ENCODE peak calls at places on chromosomes 1 and 21, in six cellular contexts. J is A549, V is BE2C, C is psoas muscle, N is lower lobe of right lung, Q is fibroblast of lung. X is an unnamed sample.

GRCh38 chr21:34994646-34995631 is 54.2 kb downstream of the RUNX1 start:
- DNase-seq in J (no peak), V (no peak), C (no peak), N (peak; percentile 52), Q (no peak), X (no peak)

GRCh38 chr1:7553042-7553690 is 217.9 kb upstream of the VAMP3 start:
- DNase-seq in J (no peak), V (no peak), C (no peak), N (no peak), Q (no peak), X (no peak)

GRCh38 chr1:60227581-60228252 is 154.1 kb upstream of the C1orf87 start:
- DNase-seq in J (no peak), V (no peak), C (no peak), N (no peak), Q (peak; percentile 62), X (no peak)

GRCh38 chr1:2229032-2229920 is 1.2 kb downstream of the SKI start:
- DNase-seq in J (no peak), V (peak; percentile 55), C (peak; percentile 94), N (peak; percentile 84), Q (peak; percentile 67), X (peak; percentile 57)

GRCh38 chr1:173861731-173862145 is 6.1 kb downstream of the GAS5 start:
- DNase-seq in J (no peak), V (peak; percentile 15), C (no peak), N (no peak), Q (no peak), X (no peak)

GRCh38 chr1:41333146-41333784 is 28.0 kb upstream of the FOXO6 start:
- DNase-seq in J (no peak), V (peak; percentile 49), C (no peak), N (no peak), Q (peak; percentile 92), X (no peak)

GRCh38 chr1:27332536-27333281 is 9.1 kb upstream of the SYTL1 start:
- DNase-seq in J (peak; percentile 69), V (peak; percentile 45), C (peak; percentile 68), N (peak; percentile 69), Q (no peak), X (peak; percentile 77)

GRCh38 chr1:53051676-53052075 is 10.3 kb upstream of the PODN start:
- DNase-seq in J (no peak), V (no peak), C (no peak), N (no peak), Q (no peak), X (no peak)

GRCh38 chr1:186474208-186474607 is 13.3 kb upstream of the PDC start:
- DNase-seq in J (no peak), V (no peak), C (no peak), N (no peak), Q (peak; percentile 92), X (no peak)

GRCh38 chr1:29171089-29171488 is 10.6 kb downstream of the SRSF4 start:
- DNase-seq in J (no peak), V (no peak), C (no peak), N (no peak), Q (no peak), X (no peak)

GRCh38 chr1:53175302-53175913 is 21.2 kb upstream of the CPT2 start:
- DNase-seq in J (no peak), V (no peak), C (no peak), N (no peak), Q (peak; percentile 80), X (no peak)

GRCh38 chr1:43366179-43366578 is 1.6 kb downstream of the ELOVL1 start:
- DNase-seq in J (no peak), V (no peak), C (no peak), N (peak; percentile 72), Q (no peak), X (peak; percentile 10)

GRCh38 chr1:33349081-33349759 is 28.3 kb upstream of the A3GALT2 start:
- DNase-seq in J (peak; percentile 30), V (peak; percentile 21), C (peak; percentile 82), N (peak; percentile 80), Q (peak; percentile 40), X (no peak)

GRCh38 chr1:40389871-40390560 is 16.5 kb downstream of the SMAP2 start:
- DNase-seq in J (no peak), V (no peak), C (no peak), N (no peak), Q (peak; percentile 51), X (no peak)

GRCh38 chr1:232725303-232726047 is 79.7 kb upstream of the MAP10 start:
- DNase-seq in J (no peak), V (no peak), C (no peak), N (no peak), Q (no peak), X (peak; percentile 11)

GRCh38 chr1:159889202-159889601 is 10.8 kb downstream of the CFAP45 start:
- DNase-seq in J (no peak), V (no peak), C (no peak), N (no peak), Q (no peak), X (no peak)

GRCh38 chr1:201597551-201598230 is 58.8 kb downstream of the NAV1 start:
- DNase-seq in J (peak; percentile 74), V (peak; percentile 61), C (peak; percentile 59), N (peak; percentile 92), Q (no peak), X (peak; percentile 69)

GRCh38 chr1:152613511-152613910 is at the start of gene LCE3B:
- DNase-seq in J (no peak), V (no peak), C (no peak), N (no peak), Q (no peak), X (no peak)

GRCh38 chr1:177216587-177217202 is 45.9 kb downstream of the BRINP2 start:
- DNase-seq in J (no peak), V (no peak), C (no peak), N (no peak), Q (no peak), X (no peak)

GRCh38 chr1:201053155-201053860 is 29.8 kb upstream of the KIF21B start:
- DNase-seq in J (no peak), V (no peak), C (no peak), N (no peak), Q (no peak), X (no peak)

GRCh38 chr21:25750085-25750484 is 15.3 kb downstream of the GABPA start:
- DNase-seq in J (no peak), V (no peak), C (no peak), N (no peak), Q (no peak), X (no peak)

GRCh38 chr21:42845296-42845965 is 33.9 kb downstream of the WDR4 start:
- DNase-seq in J (no peak), V (peak; percentile 5), C (peak; percentile 66), N (peak; percentile 57), Q (peak; percentile 32), X (no peak)

GRCh38 chr1:241990040-241990439 is 8.9 kb downstream of the MAP1LC3C start:
- DNase-seq in J (peak; percentile 72), V (peak; percentile 95), C (peak; percentile 89), N (peak; percentile 61), Q (peak; percentile 96), X (no peak)

GRCh38 chr1:225424562-225425210 is 3.2 kb downstream of the LBR start:
- DNase-seq in J (no peak), V (no peak), C (no peak), N (no peak), Q (peak; percentile 84), X (no peak)

GRCh38 chr1:162091681-162092524 is 22.4 kb downstream of the NOS1AP start:
- DNase-seq in J (no peak), V (no peak), C (no peak), N (no peak), Q (no peak), X (no peak)

GRCh38 chr1:244896550-244896949 is 32.2 kb upstream of the HNRNPU start:
- DNase-seq in J (peak; percentile 19), V (no peak), C (no peak), N (no peak), Q (peak; percentile 79), X (no peak)

GRCh38 chr1:225484657-225485606 is 57.1 kb upstream of the LBR start:
- DNase-seq in J (no peak), V (no peak), C (no peak), N (no peak), Q (no peak), X (no peak)

GRCh38 chr1:199691540-199691939 is 336.0 kb upstream of the NR5A2 start:
- DNase-seq in J (no peak), V (no peak), C (no peak), N (no peak), Q (peak; percentile 92), X (no peak)

GRCh38 chr1:192539450-192540132 is 36.0 kb upstream of the RGS1 start:
- DNase-seq in J (peak; percentile 58), V (no peak), C (no peak), N (no peak), Q (peak; percentile 98), X (peak; percentile 5)

GRCh38 chr1:206706298-206706791 is 21.6 kb downstream of the MAPKAPK2 start:
- DNase-seq in J (no peak), V (peak; percentile 84), C (peak; percentile 69), N (no peak), Q (peak; percentile 96), X (no peak)

GRCh38 chr1:154742586-154742985 is 127.5 kb downstream of the KCNN3 start:
- DNase-seq in J (no peak), V (no peak), C (no peak), N (no peak), Q (no peak), X (no peak)

GRCh38 chr1:27366113-27366410 is 699 bp downstream of the MAP3K6 start:
- DNase-seq in J (peak; percentile 75), V (peak; percentile 88), C (peak; percentile 93), N (peak; percentile 94), Q (peak; percentile 73), X (peak; percentile 75)

GRCh38 chr1:173648880-173649605 is 13.9 kb downstream of the TEX50 start:
- DNase-seq in J (no peak), V (no peak), C (no peak), N (no peak), Q (no peak), X (no peak)

GRCh38 chr1:75053207-75053606 is 81.0 kb upstream of the LHX8 start:
- DNase-seq in J (no peak), V (no peak), C (no peak), N (no peak), Q (no peak), X (no peak)
- TF ChIP-seq CTCF in J (peak; percentile 36), V (peak; percentile 37), C (no peak), N (no peak), Q (no peak), X (no peak)

GRCh38 chr21:16073571-16073970 is 343.8 kb downstream of the USP25 start:
- DNase-seq in J (no peak), V (no peak), C (no peak), N (no peak), Q (no peak), X (no peak)
- TF ChIP-seq CTCF in J (no peak), V (no peak), C (no peak), N (no peak), Q (no peak), X (no peak)

DNA sequence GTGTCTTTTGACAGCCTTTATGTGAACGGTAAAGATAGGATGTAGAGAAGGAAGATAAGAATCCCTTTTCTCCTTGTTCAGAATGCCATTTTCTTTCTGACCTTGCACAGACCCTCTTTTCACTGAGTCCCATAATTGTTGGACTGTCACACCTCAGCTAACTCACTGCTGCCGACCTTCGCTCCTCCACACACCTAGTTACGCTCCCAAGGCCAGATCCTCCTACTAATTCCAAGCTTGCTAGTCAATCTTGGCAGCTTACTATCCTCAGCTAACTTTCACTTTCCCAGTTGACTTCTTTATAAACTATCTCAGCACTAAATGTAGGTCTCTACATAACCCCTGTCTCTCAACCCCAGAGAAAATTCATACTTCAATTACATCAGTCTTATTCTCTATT is 471.8 kb upstream of the PRMT6 start:
- DNase-seq in J (no peak), V (no peak), C (no peak), N (no peak), Q (peak; percentile 5), X (no peak)
- TF ChIP-seq CTCF in J (no peak), V (no peak), C (no peak), N (no peak), Q (no peak), X (no peak)

GRCh38 chr21:18249542-18250152 is 5.0 kb downstream of the CHODL start:
- DNase-seq in J (no peak), V (peak; percentile 16), C (no peak), N (no peak), Q (no peak), X (no peak)
- TF ChIP-seq CTCF in J (no peak), V (peak; percentile 66), C (no peak), N (no peak), Q (no peak), X (no peak)